ENCODE peak calls at places on chromosomes 3 and 15, in five cellular contexts. G is progenitor cell of endocrine pancreas, U is DMS153, A is omental fat pad, H is RPMI8226. O is an unnamed sample.

GRCh38 chr15:72271895-72272212 is 500 bp downstream of the PARP6 start:
- DNase-seq in G (no peak), U (no peak), A (no peak), H (peak; percentile 43), O (no peak)

GRCh38 chr3:60932669-60933068 is 318.6 kb downstream of the FHIT start:
- DNase-seq in G (no peak), U (no peak), A (no peak), H (no peak), O (no peak)

GRCh38 chr15:72237286-72238224 is 6.6 kb upstream of the PKM start:
- DNase-seq in G (no peak), U (no peak), A (peak; percentile 89), H (peak; percentile 88), O (peak; percentile 93)

GRCh38 chr3:14148041-14148985 is 23.5 kb downstream of the TMEM43 start:
- DNase-seq in G (no peak), U (no peak), A (no peak), H (no peak), O (no peak)

GRCh38 chr3:32303051-32303786 is 64.7 kb downstream of the CMTM8 start:
- DNase-seq in G (no peak), U (no peak), A (no peak), H (no peak), O (no peak)

GRCh38 chr15:33374181-33375006 is 63.6 kb downstream of the RYR3 start:
- DNase-seq in G (no peak), U (no peak), A (no peak), H (no peak), O (no peak)

GRCh38 chr3:193572426-193572908 is 17.8 kb upstream of the ATP13A4 start:
- DNase-seq in G (peak; percentile 42), U (peak; percentile 72), A (no peak), H (peak; percentile 65), O (peak; percentile 29)

GRCh38 chr3:51343918-51344687 is 41.0 kb upstream of the MANF start:
- DNase-seq in G (no peak), U (no peak), A (no peak), H (no peak), O (peak; percentile 45)

GRCh38 chr3:124168271-124168670 is 176.3 kb upstream of the ROPN1 start:
- DNase-seq in G (no peak), U (no peak), A (no peak), H (no peak), O (no peak)

GRCh38 chr3:15313461-15313860 is 18.9 kb downstream of the SH3BP5 start:
- DNase-seq in G (no peak), U (peak; percentile 49), A (no peak), H (no peak), O (no peak)

GRCh38 chr15:63362196-63362595 is 19.4 kb downstream of the CA12 start:
- DNase-seq in G (no peak), U (no peak), A (no peak), H (no peak), O (no peak)

GRCh38 chr3:39378092-39378491 is 5.1 kb upstream of the SLC25A38 start:
- DNase-seq in G (peak; percentile 34), U (no peak), A (no peak), H (peak; percentile 74), O (no peak)

GRCh38 chr3:152684279-152684678 is 150.7 kb upstream of the P2RY1 start:
- DNase-seq in G (no peak), U (no peak), A (no peak), H (no peak), O (no peak)

GRCh38 chr15:101623367-101624304 is 28.5 kb downstream of the TM2D3 start:
- DNase-seq in G (no peak), U (no peak), A (no peak), H (no peak), O (no peak)

GRCh38 chr15:63872759-63873510 is 39.2 kb upstream of the HERC1 start:
- DNase-seq in G (no peak), U (no peak), A (no peak), H (no peak), O (no peak)

GRCh38 chr3:105791134-105791533 is 77.7 kb downstream of the CBLB start:
- DNase-seq in G (no peak), U (no peak), A (no peak), H (no peak), O (peak; percentile 21)

GRCh38 chr3:26964836-26965235 is 342.3 kb downstream of the LRRC3B start:
- DNase-seq in G (no peak), U (no peak), A (no peak), H (no peak), O (no peak)

GRCh38 chr15:51830279-51830806 is 890 bp downstream of the TMOD3 start:
- DNase-seq in G (no peak), U (no peak), A (no peak), H (peak; percentile 37), O (no peak)

GRCh38 chr3:23052230-23053019 is 150.7 kb upstream of the UBE2E2 start:
- DNase-seq in G (no peak), U (no peak), A (no peak), H (peak; percentile 11), O (no peak)

GRCh38 chr3:99969133-99969532 is 145.2 kb downstream of the FILIP1L start:
- DNase-seq in G (no peak), U (no peak), A (no peak), H (no peak), O (no peak)

GRCh38 chr3:12890610-12891390 is 49.4 kb upstream of the RPL32 start:
- DNase-seq in G (no peak), U (no peak), A (no peak), H (no peak), O (no peak)

GRCh38 chr15:95486224-95486623 is 844.3 kb upstream of the NR2F2 start:
- DNase-seq in G (no peak), U (no peak), A (no peak), H (no peak), O (no peak)

GRCh38 chr3:35664460-35664919 is 25.2 kb downstream of the ARPP21 start:
- DNase-seq in G (no peak), U (peak; percentile 60), A (peak; percentile 23), H (peak; percentile 81), O (no peak)

O was measured in AG09309.